ENCODE peak calls at places on chromosomes 11 and 22, in five cellular contexts. F, H, A, B and Q are unnamed samples.

GRCh38 chr11:128406365-128406706 is 181.0 kb downstream of the ETS1 start:
- DNase-seq in B (no peak), A (no peak), F (peak), H (no peak), Q (no peak)

GRCh38 chr11:57315491-57315890 is 9.3 kb downstream of the TNKS1BP1 start:
- DNase-seq in A (no peak), H (no peak), B (no peak), F (peak), Q (no peak)

GRCh38 chr11:60872952-60873524 is 5.7 kb downstream of the ZP1 start:
- DNase-seq in A (peak), F (peak), H (no peak), B (no peak), Q (no peak)

GRCh38 chr11:20275987-20276660 is 87.4 kb upstream of the HTATIP2 start:
- DNase-seq in A (no peak), F (no peak), H (no peak), B (no peak), Q (no peak)

GRCh38 chr22:26445577-26446275 is 16.7 kb downstream of the ASPHD2 start:
- DNase-seq in A (no peak), B (no peak), F (no peak), H (no peak), Q (no peak)

GRCh38 chr11:67054851-67055523 is 1.7 kb upstream of the RHOD start:
- DNase-seq in B (no peak), A (no peak), H (peak), F (peak), Q (no peak)

GRCh38 chr22:33654173-33654890 is 265.9 kb downstream of the LARGE1 start:
- DNase-seq in A (no peak), H (no peak), F (no peak), B (no peak), Q (no peak)

GRCh38 chr11:54558407-54558806 is 45.4 kb downstream of the OR4C46 start:
- DNase-seq in H (no peak), A (no peak), F (peak), B (no peak), Q (no peak)

GRCh38 chr11:19379465-19379864 is 138.7 kb upstream of the E2F8 start:
- DNase-seq in B (no peak), H (no peak), F (peak), A (no peak), Q (no peak)

GRCh38 chr11:1751999-1752906 is 1.9 kb upstream of the IFITM10 start:
- DNase-seq in H (no peak), B (no peak), A (no peak), F (no peak), Q (no peak)

GRCh38 chr11:73204711-73205121 is 13.4 kb upstream of the P2RY2 start:
- DNase-seq in H (no peak), A (no peak), F (no peak), B (no peak), Q (no peak)